ENCODE peak calls at places on chromosomes 7 and 10, in five cellular contexts. Y is A549, G is SK-N-SH, Q is GM12878, T is K562. J is an unnamed sample.

GRCh38 chr10:106982248-106982647 is 182.3 kb downstream of the SORCS1 start:
- DNase-seq in Q (no peak), T (no peak), Y (no peak), G (no peak), J (no peak)

GRCh38 chr10:13961096-13961495 is 369.6 kb downstream of the FRMD4A start:
- DNase-seq in T (no peak), Y (no peak), G (no peak), Q (no peak), J (peak)

GRCh38 chr7:38858281-38858884 is 50.6 kb downstream of the VPS41 start:
- DNase-seq in T (no peak), G (no peak), Q (no peak), Y (no peak), J (peak)

GRCh38 chr10:2839081-2839725 is 228.1 kb upstream of the PFKP start:
- DNase-seq in Y (peak), G (peak), Q (no peak), T (peak), J (peak)

GRCh38 chr10:130498042-130498441 is 361.9 kb downstream of the GLRX3 start:
- DNase-seq in T (no peak), G (no peak), Q (no peak), Y (no peak), J (no peak)

GRCh38 chr7:28697898-28698563 is 260.1 kb downstream of the TRIL start:
- DNase-seq in Y (no peak), T (no peak), G (no peak), Q (no peak), J (no peak)

GRCh38 chr7:73715648-73716317 is 3.7 kb downstream of the STX1A start:
- DNase-seq in Q (no peak), T (peak), G (no peak), Y (peak), J (peak)

GRCh38 chr7:11458736-11459483 is 373.1 kb downstream of the THSD7A start:
- DNase-seq in Q (no peak), G (no peak), T (no peak), Y (peak), J (peak)

GRCh38 chr10:52993109-52993508 is 220.5 kb upstream of the MBL2 start:
- DNase-seq in Y (no peak), Q (no peak), T (no peak), G (no peak), J (no peak)

GRCh38 chr7:55130079-55130476 is 111.3 kb downstream of the EGFR start:
- DNase-seq in Q (no peak), G (no peak), Y (peak), T (no peak), J (peak)

GRCh38 chr7:73852500-73852899 is 8.5 kb upstream of the TMEM270 start:
- DNase-seq in T (no peak), G (no peak), Y (no peak), Q (no peak), J (no peak)

GRCh38 chr7:134710854-134711624 is 64.4 kb downstream of the BPGM start:
- DNase-seq in G (no peak), Y (no peak), Q (no peak), T (no peak), J (peak)

GRCh38 chr7:2138146-2138765 is 94.5 kb downstream of the MAD1L1 start:
- DNase-seq in T (no peak), Q (peak), Y (no peak), G (peak), J (no peak)

GRCh38 chr7:18893156-18893555 is 224.3 kb downstream of the TWIST1 start:
- DNase-seq in Y (no peak), Q (no peak), G (no peak), T (no peak), J (no peak)

GRCh38 chr7:95874541-95875265 is 102.3 kb downstream of the DYNC1I1 start:
- DNase-seq in Y (no peak), T (no peak), G (no peak), Q (no peak), J (no peak)

GRCh38 chr7:129780257-129781127 is 169.0 kb downstream of the NRF1 start:
- DNase-seq in Q (no peak), G (peak), Y (peak), T (peak), J (no peak)

GRCh38 chr10:20658158-20658557 is 239.0 kb downstream of the NEBL start:
- DNase-seq in T (no peak), Y (no peak), G (no peak), Q (no peak), J (no peak)

GRCh38 chr10:22321831-22322662 is 1.1 kb downstream of the BMI1 start:
- DNase-seq in G (peak), T (peak), Y (peak), Q (no peak), J (no peak)

GRCh38 chr7:98808751-98809460 is 60.9 kb downstream of the TMEM130 start:
- DNase-seq in Q (no peak), G (no peak), Y (no peak), T (no peak), J (no peak)

GRCh38 chr10:4519691-4520402 is 306.2 kb upstream of the AKR1E2 start:
- DNase-seq in Y (no peak), Q (no peak), G (no peak), T (no peak), J (peak)

GRCh38 chr7:15906436-15906835 is 220.0 kb upstream of the MEOX2 start:
- DNase-seq in Y (no peak), G (no peak), Q (no peak), T (no peak), J (no peak)

GRCh38 chr7:15905251-15906040 is 219.0 kb upstream of the MEOX2 start:
- DNase-seq in Q (no peak), Y (no peak), G (no peak), T (no peak), J (no peak)
- TF ChIP-seq RCOR1 in Q (no peak), Y (no peak), G (no peak), T (no peak), J (no peak)

GRCh38 chr7:80883188-80884025 is 35.4 kb downstream of the SEMA3C start:
- DNase-seq in Q (no peak), G (no peak), Y (peak), T (no peak), J (peak)
- TF ChIP-seq RCOR1 in Q (no peak), G (no peak), Y (no peak), T (no peak), J (no peak)

GRCh38 chr7:157271991-157272324 is 64.8 kb upstream of the DNAJB6 start:
- DNase-seq in Q (no peak), Y (no peak), G (no peak), T (no peak), J (peak)
- TF ChIP-seq RCOR1 in Q (no peak), Y (no peak), G (no peak), T (no peak), J (no peak)

GRCh38 chr10:42865716-42866114 is 83.1 kb downstream of the BMS1 start:
- DNase-seq in T (no peak), G (no peak), Y (no peak), Q (no peak), J (no peak)

GRCh38 chr10:42868530-42868929 is 85.9 kb downstream of the BMS1 start:
- DNase-seq in Q (no peak), Y (no peak), G (no peak), T (no peak), J (no peak)

GRCh38 chr10:42867571-42867970 is 85.0 kb downstream of the BMS1 start:
- DNase-seq in Y (no peak), G (no peak), T (no peak), Q (no peak), J (no peak)

GRCh38 chr10:42864575-42864974 is 82.0 kb downstream of the BMS1 start:
- DNase-seq in Y (no peak), T (no peak), G (peak), Q (no peak), J (peak)

DNA sequence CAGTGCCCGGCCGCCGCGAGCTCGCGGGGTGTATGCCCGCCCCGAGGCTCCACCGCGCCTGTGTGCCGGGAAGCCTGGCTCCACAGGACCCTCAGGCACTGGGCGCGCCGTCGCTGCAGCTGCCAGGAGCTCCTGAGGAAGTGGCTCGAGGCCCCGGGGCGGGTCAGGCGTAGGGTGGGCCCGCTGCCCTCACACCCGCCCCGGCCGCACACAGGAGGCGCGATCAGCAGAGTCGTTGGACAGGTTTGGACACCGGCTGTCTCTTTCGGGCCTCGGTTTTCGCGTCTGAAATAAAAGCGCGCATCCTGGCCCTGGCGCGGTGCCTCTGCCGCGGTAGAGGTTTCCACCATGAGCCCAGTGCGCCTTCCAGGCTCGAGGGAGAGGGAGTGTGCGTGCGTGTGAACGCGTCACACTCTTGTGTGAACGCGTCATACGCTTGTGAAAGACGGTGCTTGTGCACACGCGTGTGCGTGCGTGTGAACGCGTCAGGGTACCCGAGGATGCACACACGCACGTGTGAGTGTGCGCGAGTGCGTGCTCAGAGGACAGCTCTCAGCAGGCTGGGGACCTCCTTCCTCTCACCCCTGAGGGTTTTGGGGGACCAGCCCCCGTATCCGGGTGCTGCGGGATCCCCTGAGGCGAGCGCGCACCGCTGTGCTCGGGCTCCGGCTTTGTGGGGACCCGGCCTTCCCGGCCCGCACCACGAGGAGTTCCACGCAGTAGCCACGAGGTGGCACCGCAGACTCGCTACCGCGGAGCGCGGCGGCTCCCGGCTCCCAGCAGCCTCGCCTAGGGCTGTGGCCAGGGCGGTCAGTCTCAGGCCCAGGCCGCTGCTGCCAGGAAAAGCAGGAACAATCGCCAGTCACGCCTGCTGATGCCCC is 83.8 kb downstream of the BMS1 start:
- DNase-seq in Q (no peak), G (peak), T (peak), Y (peak), J (peak)
- TF ChIP-seq RCOR1 in Q (no peak), G (no peak), T (no peak), Y (no peak), J (no peak)

DNA sequence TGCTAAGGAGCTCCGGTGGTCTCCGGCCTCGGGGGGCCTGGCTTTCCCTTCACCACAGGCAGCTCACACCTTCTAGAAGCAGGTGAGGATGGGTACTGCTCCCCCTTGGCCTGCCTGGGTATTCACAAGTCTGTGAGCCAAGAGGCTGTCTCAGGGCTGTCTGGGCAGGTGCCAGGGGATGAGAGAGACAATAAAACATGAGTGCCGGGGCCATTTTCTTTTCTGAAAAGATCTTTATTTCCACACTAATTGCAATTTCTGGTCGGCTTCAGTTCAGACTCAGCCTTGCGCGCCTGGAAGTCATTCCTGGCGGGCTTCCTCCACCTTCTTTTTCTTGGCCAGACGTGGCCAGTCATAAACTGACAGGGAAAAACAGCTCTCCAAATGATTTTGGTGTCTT is 171.3 kb downstream of the ARHGAP12 start:
- DNase-seq in G (no peak), Y (no peak), T (no peak), Q (no peak), J (no peak)
- TF ChIP-seq RCOR1 in G (no peak), Y (no peak), T (no peak), Q (no peak), J (no peak)

DNA sequence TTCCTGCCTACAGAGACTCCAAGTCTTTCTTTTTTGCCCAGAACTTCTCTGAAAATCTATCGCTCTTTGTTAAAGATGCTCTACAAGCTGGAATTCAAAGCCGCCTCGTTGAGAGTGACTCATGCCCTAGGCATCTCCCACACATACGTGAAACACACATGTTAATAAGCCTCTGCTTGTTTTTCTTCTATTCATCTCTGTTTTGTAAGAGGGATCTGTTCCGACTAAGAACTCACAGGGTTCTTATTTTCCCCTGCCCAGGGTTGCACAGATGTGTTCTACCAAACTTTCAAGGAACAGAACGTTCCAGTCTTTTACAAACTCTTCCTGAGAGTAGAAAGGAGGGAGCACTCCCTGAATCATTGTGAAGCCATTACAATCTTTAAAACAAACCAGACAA is 55.5 kb upstream of the INPP5A start:
- DNase-seq in Q (no peak), T (no peak), Y (no peak), G (no peak), J (peak)
- TF ChIP-seq RCOR1 in Q (no peak), T (no peak), Y (no peak), G (no peak), J (no peak)

DNA sequence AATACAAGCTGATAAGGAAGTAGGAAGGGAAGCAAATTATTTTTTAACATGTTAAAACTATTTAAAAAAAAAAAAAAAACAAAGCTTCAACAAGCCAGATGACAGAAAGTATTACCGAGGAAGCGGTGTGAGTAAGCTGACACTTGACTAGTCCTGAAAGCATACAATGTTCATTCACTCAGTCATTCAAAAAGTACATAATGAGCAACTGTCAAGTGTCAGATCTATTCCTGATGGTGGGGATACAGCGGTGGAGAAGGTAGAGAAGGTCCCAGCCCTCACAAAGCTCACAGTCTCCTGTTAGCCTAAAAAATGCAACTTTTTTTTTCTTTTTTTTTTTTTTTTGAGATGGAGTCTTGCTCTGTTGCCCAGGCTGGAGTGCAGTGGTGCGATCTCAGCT is 40.0 kb downstream of the RAPGEF5 start:
- DNase-seq in T (no peak), Q (no peak), G (no peak), Y (no peak), J (no peak)
- TF ChIP-seq RCOR1 in T (no peak), Q (no peak), G (no peak), Y (no peak), J (no peak)

DNA sequence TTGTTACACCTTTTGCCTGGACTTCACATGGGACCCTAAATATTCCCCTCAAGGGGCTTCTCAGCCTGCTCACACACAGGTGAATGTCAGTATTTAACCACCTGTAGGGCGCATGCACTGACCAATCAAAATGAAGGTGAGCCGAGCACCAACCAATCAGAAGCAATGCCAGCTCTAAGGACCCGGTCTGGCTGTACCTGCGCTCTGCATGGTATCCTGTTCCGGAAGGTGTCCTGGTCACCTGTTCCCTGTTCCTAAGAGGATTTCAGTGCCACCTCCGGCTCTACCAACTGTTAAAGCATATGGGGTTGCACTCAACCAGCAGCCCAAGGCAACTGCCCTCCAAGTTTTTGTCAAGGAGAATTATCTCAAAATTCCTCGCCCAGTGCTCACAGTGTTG is 18.4 kb upstream of the CALN1 start:
- DNase-seq in Y (no peak), Q (no peak), T (peak), G (no peak), J (no peak)
- TF ChIP-seq RCOR1 in Y (no peak), Q (no peak), T (no peak), G (no peak), J (no peak)

GRCh38 chr7:35570926-35571325 is 124.0 kb downstream of the HERPUD2 start:
- DNase-seq in Y (no peak), G (no peak), Q (no peak), T (no peak), J (no peak)
- TF ChIP-seq RCOR1 in Y (no peak), G (no peak), Q (no peak), T (no peak), J (no peak)

GRCh38 chr10:116723428-116724281 is 18.7 kb downstream of the HSPA12A start:
- DNase-seq in Q (no peak), T (no peak), Y (no peak), G (no peak), J (no peak)
- TF ChIP-seq RCOR1 in Q (no peak), T (no peak), Y (no peak), G (no peak), J (no peak)